ENCODE peak calls at places on chromosomes 6 and 20, in eight cellular contexts. S is GM23248, E is H1, F is fibroblast of lung, A is mammary epithelial cell, W is K562, N is PC-3, T is neural progenitor cell. K is an unnamed sample.

GRCh38 chr6:122364084-122364483 is 35.4 kb upstream of the HSF2 start:
- DNase-seq in S (no peak), E (no peak), F (no peak), A (no peak), W (peak; percentile 7), N (no peak), T (no peak), K (no peak)

GRCh38 chr6:109484161-109484560 is 1.1 kb upstream of the ZBTB24 start:
- DNase-seq in S (peak; percentile 23), E (no peak), F (no peak), A (no peak), W (no peak), N (no peak), T (no peak), K (peak; percentile 12)

GRCh38 chr6:14804001-14804401 is 441.9 kb upstream of the JARID2 start:
- DNase-seq in S (peak; percentile 15), E (no peak), F (no peak), A (peak; percentile 80), W (no peak), N (no peak), T (no peak), K (no peak)

GRCh38 chr20:38745757-38746156 is 2.5 kb upstream of the ACTR5 start:
- DNase-seq in S (no peak), E (no peak), F (no peak), A (no peak), W (no peak), N (no peak), T (no peak), K (no peak)

GRCh38 chr20:44542902-44543301 is 21.0 kb upstream of the SERINC3 start:
- DNase-seq in S (no peak), E (no peak), F (no peak), A (no peak), W (no peak), N (no peak), T (no peak), K (no peak)

GRCh38 chr6:117270121-117270959 is 5.0 kb downstream of the VGLL2 start:
- DNase-seq in S (no peak), E (no peak), F (no peak), A (peak; percentile 27), W (no peak), N (no peak), T (peak; percentile 75), K (no peak)

GRCh38 chr6:116507324-116507723 is 4.1 kb upstream of the CALHM5 start:
- DNase-seq in S (peak; percentile 81), E (no peak), F (peak; percentile 54), A (peak; percentile 48), W (no peak), N (peak; percentile 28), T (no peak), K (no peak)

GRCh38 chr20:50792708-50793574 is 1.9 kb upstream of the BCAS4 start:
- DNase-seq in S (no peak), E (no peak), F (peak; percentile 48), A (no peak), W (no peak), N (no peak), T (no peak), K (peak; percentile 22)

GRCh38 chr20:61328906-61329558 is 77.0 kb downstream of the CDH4 start:
- DNase-seq in S (no peak), E (no peak), F (peak; percentile 17), A (no peak), W (no peak), N (no peak), T (no peak), K (no peak)

GRCh38 chr6:148521158-148521557 is 178.5 kb downstream of the SASH1 start:
- DNase-seq in S (peak; percentile 37), E (no peak), F (no peak), A (no peak), W (no peak), N (no peak), T (no peak), K (no peak)

GRCh38 chr20:37901667-37902503 is 1.0 kb upstream of the VSTM2L start:
- DNase-seq in S (peak; percentile 81), E (no peak), F (peak; percentile 81), A (peak; percentile 62), W (peak; percentile 80), N (peak; percentile 74), T (peak; percentile 82), K (peak; percentile 64)

GRCh38 chr6:154852700-154853099 is 119.5 kb downstream of the SCAF8 start:
- DNase-seq in S (peak; percentile 17), E (no peak), F (peak; percentile 58), A (no peak), W (peak; percentile 11), N (peak; percentile 71), T (no peak), K (peak; percentile 40)

GRCh38 chr6:43013020-43013842 is 515 bp downstream of the MEA1 start:
- DNase-seq in S (peak; percentile 57), E (no peak), F (peak; percentile 18), A (no peak), W (peak; percentile 83), N (no peak), T (no peak), K (no peak)

GRCh38 chr6:157412780-157413179 is 31.8 kb downstream of the ZDHHC14 start:
- DNase-seq in S (no peak), E (no peak), F (no peak), A (no peak), W (no peak), N (no peak), T (no peak), K (no peak)

GRCh38 chr6:125004198-125004597 is 42.0 kb downstream of the RNF217 start:
- DNase-seq in S (peak; percentile 2), E (no peak), F (no peak), A (no peak), W (peak; percentile 77), N (no peak), T (no peak), K (peak; percentile 65)

GRCh38 chr6:125002090-125002741 is 40.0 kb downstream of the RNF217 start:
- DNase-seq in S (no peak), E (no peak), F (peak; percentile 29), A (no peak), W (no peak), N (no peak), T (peak; percentile 86), K (peak; percentile 71)

GRCh38 chr6:125003070-125003469 is 40.8 kb downstream of the RNF217 start:
- DNase-seq in S (no peak), E (no peak), F (no peak), A (no peak), W (no peak), N (no peak), T (no peak), K (no peak)

GRCh38 chr6:124999105-124999764 is 37.0 kb downstream of the RNF217 start:
- DNase-seq in S (no peak), E (no peak), F (no peak), A (no peak), W (no peak), N (peak; percentile 53), T (no peak), K (peak; percentile 55)

GRCh38 chr6:125001684-125002083 is 39.4 kb downstream of the RNF217 start:
- DNase-seq in S (no peak), E (no peak), F (peak; percentile 28), A (no peak), W (no peak), N (no peak), T (no peak), K (peak; percentile 61)
- H3K4me1 ChIP-seq in S (peaks cover 14% of the 10 kb centered on the region), E (peaks cover 5% of the 10 kb centered on the region), F (peaks cover 2% of the 10 kb centered on the region), A (peaks cover 15% of the 10 kb centered on the region), W (peaks cover 35% of the 10 kb centered on the region), N (peaks cover 19% of the 10 kb centered on the region), T (peaks cover 36% of the 10 kb centered on the region), K (peaks cover 23% of the 10 kb centered on the region)

DNA sequence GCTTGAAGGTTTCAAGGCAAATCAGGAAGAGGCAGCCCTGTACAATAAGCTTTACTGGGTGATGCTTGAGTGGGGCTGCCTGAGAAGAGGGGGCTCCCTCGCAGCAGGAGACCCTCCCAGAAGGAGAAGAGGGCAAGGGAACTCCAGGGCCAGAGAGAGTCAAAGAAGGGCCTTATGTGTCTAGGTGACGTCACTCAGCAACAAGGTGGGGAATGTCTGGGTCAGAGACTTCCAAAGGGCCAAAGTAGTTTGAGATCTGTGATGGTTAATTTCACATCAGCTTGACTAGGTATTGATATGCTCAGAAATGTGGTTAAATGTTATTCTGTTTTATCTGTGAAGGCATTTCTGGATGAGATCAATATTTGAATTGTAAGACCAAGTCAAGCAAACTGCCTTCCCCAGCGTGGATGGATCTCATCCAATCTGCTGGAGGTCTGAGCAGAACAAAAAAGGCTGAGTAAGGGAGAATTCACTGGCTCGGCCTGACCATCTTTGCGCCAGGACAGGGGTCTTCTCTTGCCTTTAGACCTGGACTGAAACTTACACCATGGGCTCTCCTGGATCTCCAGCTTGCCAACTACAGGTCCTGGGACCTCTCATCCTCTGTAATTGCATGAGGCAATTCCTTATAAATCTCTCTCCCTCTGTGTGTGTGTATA is 35.9 kb downstream of the MAS1 start:
- DNase-seq in S (no peak), E (no peak), F (no peak), A (no peak), W (no peak), N (no peak), T (no peak), K (no peak)
- H3K9ac ChIP-seq in S (no peak overlapping the region), E (no peak overlapping the region), F (no peak overlapping the region), A (no peak overlapping the region), W (no peak overlapping the region), N (no peak overlapping the region), T (no peak overlapping the region), K (no peak overlapping the region)

GRCh38 chr6:168583126-168583525 is 142.1 kb downstream of the SMOC2 start:
- DNase-seq in S (no peak), E (no peak), F (no peak), A (no peak), W (no peak), N (no peak), T (no peak), K (no peak)

GRCh38 chr6:168584671-168585070 is 143.7 kb downstream of the SMOC2 start:
- DNase-seq in S (no peak), E (no peak), F (no peak), A (no peak), W (no peak), N (no peak), T (no peak), K (no peak)

GRCh38 chr6:168582581-168582981 is 141.6 kb downstream of the SMOC2 start:
- DNase-seq in S (no peak), E (no peak), F (no peak), A (no peak), W (no peak), N (no peak), T (no peak), K (no peak)

GRCh38 chr6:168584251-168584650 is 143.3 kb downstream of the SMOC2 start:
- DNase-seq in S (no peak), E (no peak), F (no peak), A (no peak), W (no peak), N (no peak), T (no peak), K (peak; percentile 6)

DNA sequence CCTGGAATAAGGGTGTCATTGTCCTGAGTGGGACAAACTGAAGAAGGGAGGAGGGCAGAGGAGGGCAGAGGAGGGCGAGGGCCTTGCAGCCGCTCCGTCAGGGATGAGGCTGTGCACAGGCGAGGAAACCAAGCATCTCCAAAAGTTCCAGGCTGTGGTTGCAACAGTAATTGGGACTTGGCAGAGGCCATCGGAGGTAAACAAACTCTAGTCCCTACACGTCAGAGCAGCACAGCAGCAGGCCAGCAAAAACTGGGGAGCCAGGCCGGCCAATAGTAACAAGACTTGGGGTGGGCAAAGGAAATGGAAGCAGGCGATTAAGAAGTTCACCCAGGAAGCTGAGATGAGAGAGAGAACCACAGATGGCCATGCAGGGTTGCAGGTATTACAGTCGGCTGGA is 142.8 kb downstream of the SMOC2 start:
- DNase-seq in S (no peak), E (no peak), F (no peak), A (no peak), W (no peak), N (no peak), T (no peak), K (no peak)
- TF ChIP-seq EZH2 in S (no peak), E (no peak), F (no peak), A (no peak), W (no peak), N (no peak), T (no peak), K (no peak)

GRCh38 chr20:24989162-24989561 is 3.4 kb downstream of the APMAP start:
- DNase-seq in S (no peak), E (no peak), F (no peak), A (no peak), W (no peak), N (no peak), T (no peak), K (no peak)
- H3K4me1 ChIP-seq in S (peaks cover 12% of the 10 kb centered on the region), E (no peaks in the 10 kb centered on the region), F (no peaks in the 10 kb centered on the region), A (peaks cover 22% of the 10 kb centered on the region), W (peaks cover 7% of the 10 kb centered on the region), N (peaks cover 31% of the 10 kb centered on the region), T (peaks cover 13% of the 10 kb centered on the region), K (peaks cover 7% of the 10 kb centered on the region)